ENCODE peak calls at places on chromosomes 6 and 20, in eight cellular contexts. A, J, P, S, D, L, N and B are unnamed samples.

GRCh38 chr6:113010590-113010989 is 663.5 kb downstream of the RFPL4B start:
- DNase-seq in A (no peak), J (no peak), P (no peak), S (no peak), D (no peak), L (no peak), N (no peak), B (no peak)

GRCh38 chr6:152863618-152864326 is 113.2 kb downstream of the VIP start:
- DNase-seq in A (peak; percentile 33), J (peak; percentile 53), P (peak; percentile 67), S (peak; percentile 85), D (peak; percentile 66), L (peak; percentile 65), N (no peak), B (peak; percentile 74)

GRCh38 chr20:47568019-47568418 is 66.3 kb downstream of the NCOA3 start:
- DNase-seq in A (no peak), J (peak; percentile 81), P (no peak), S (peak; percentile 95), D (no peak), L (no peak), N (no peak), B (peak; percentile 91)

GRCh38 chr6:153001767-153002612 is 519 bp downstream of the MTRF1L start:
- DNase-seq in A (no peak), J (no peak), P (peak; percentile 10), S (peak; percentile 22), D (no peak), L (no peak), N (no peak), B (no peak)

GRCh38 chr6:161273356-161273751 is 507 bp downstream of the AGPAT4 start:
- DNase-seq in A (no peak), J (no peak), P (peak; percentile 55), S (peak; percentile 75), D (peak; percentile 29), L (peak; percentile 7), N (no peak), B (peak; percentile 72)

GRCh38 chr6:36351152-36351571 is 14.5 kb upstream of the BNIP5 start:
- DNase-seq in A (peak; percentile 40), J (no peak), P (no peak), S (peak; percentile 86), D (no peak), L (no peak), N (no peak), B (peak; percentile 49)

GRCh38 chr20:50893620-50894019 is 37.6 kb downstream of the ADNP start:
- DNase-seq in A (no peak), J (no peak), P (no peak), S (no peak), D (no peak), L (no peak), N (no peak), B (no peak)

GRCh38 chr6:75098709-75099108 is 107.1 kb downstream of the COL12A1 start:
- DNase-seq in A (peak; percentile 73), J (peak; percentile 92), P (no peak), S (peak; percentile 95), D (no peak), L (peak; percentile 47), N (no peak), B (peak; percentile 97)

GRCh38 chr20:24469116-24470030 is at the start of gene SYNDIG1:
- DNase-seq in A (peak; percentile 28), J (no peak), P (no peak), S (peak; percentile 0), D (no peak), L (no peak), N (no peak), B (peak; percentile 46)
- H3K4me3 ChIP-seq in A (peak within 1 kb of the TSS; percentile 47), J (no peak within 1 kb of the TSS), P (no peak within 1 kb of the TSS), S (no peak within 1 kb of the TSS), D (no peak within 1 kb of the TSS), L (no peak within 1 kb of the TSS), N (peak within 1 kb of the TSS; percentile 34), B (peak within 1 kb of the TSS; percentile 58)

DNA sequence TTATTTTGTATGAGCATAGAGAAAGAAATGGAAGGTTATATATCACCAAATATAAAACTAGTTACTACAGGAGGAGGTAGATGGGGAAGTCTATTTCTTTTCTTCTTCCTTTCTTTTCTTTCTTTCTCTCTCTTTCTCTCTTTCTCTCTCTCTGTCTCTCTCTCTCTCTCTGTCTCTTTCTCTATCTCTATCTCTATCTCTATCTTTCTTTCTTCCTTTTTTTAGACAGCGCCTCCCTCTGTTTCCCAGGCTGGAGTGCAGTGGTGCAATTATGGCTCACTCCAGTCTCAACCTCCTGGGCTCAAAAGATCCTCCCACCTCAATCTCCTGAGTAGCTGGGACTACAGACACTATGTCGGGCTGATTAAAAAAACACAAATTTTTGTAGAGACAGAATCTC is 10.2 kb upstream of the SGK1 start:
- DNase-seq in A (no peak), J (no peak), P (no peak), S (no peak), D (no peak), L (no peak), N (no peak), B (no peak)
- TF ChIP-seq CTCF in A (no peak), J (no peak), P (no peak), S (no peak), D (no peak), L (peak; percentile 14), N (no peak), B (no peak)

GRCh38 chr6:63897459-63897858 is 261.9 kb downstream of the PHF3 start:
- DNase-seq in A (no peak), J (peak; percentile 48), P (no peak), S (peak; percentile 65), D (no peak), L (no peak), N (no peak), B (peak; percentile 39)

GRCh38 chr6:63897952-63898351 is 262.4 kb downstream of the PHF3 start:
- DNase-seq in A (no peak), J (no peak), P (no peak), S (peak; percentile 17), D (no peak), L (no peak), N (no peak), B (no peak)

GRCh38 chr6:63904844-63905243 is 269.2 kb downstream of the PHF3 start:
- DNase-seq in A (no peak), J (no peak), P (no peak), S (peak; percentile 93), D (no peak), L (no peak), N (no peak), B (peak; percentile 85)

DNA sequence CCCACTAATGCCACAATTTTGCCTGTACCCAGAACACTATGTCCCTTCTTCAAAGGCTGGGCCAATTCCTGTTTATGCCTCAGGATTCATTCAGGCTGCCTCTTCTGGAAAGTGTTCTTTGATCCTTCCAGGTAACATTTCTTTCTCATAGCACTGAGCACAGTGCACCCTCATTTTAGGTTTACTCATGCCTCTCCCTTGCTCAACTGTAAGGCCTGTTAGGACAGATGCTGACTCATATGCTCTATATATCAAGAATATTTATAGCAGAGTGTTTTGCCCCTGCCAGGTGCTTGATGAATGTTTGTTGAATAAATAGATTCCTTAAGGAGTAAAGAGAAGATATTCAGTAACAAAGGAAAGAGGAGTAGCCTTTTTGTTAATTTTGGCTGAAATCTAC is 263.9 kb downstream of the PHF3 start:
- DNase-seq in A (no peak), J (no peak), P (no peak), S (peak; percentile 26), D (no peak), L (no peak), N (no peak), B (peak; percentile 8)
- H3K4me3 ChIP-seq in A (no peak overlapping the region), J (no peak overlapping the region), P (no peak overlapping the region), S (no peak overlapping the region), D (no peak overlapping the region), L (no peak overlapping the region), N (no peak overlapping the region), B (no peak overlapping the region)

GRCh38 chr6:104003803-104004516 is 855.8 kb downstream of the HACE1 start:
- DNase-seq in A (no peak), J (no peak), P (no peak), S (no peak), D (no peak), L (no peak), N (no peak), B (no peak)
- TF ChIP-seq CTCF in A (no peak), J (no peak), P (no peak), S (peak; percentile 8), D (peak; percentile 21), L (peak; percentile 28), N (no peak), B (no peak)

GRCh38 chr6:139376604-139377218 is 2.3 kb upstream of the CITED2 start:
- DNase-seq in A (peak; percentile 49), J (no peak), P (no peak), S (peak; percentile 87), D (peak; percentile 79), L (no peak), N (no peak), B (peak; percentile 43)
- H3K4me3 ChIP-seq in A (peak overlapping the region; percentile 80), J (peak overlapping the region; percentile 96), P (no peak overlapping the region), S (no peak overlapping the region), D (peak overlapping the region; percentile 90), L (peak overlapping the region; percentile 94), N (peak overlapping the region; percentile 84), B (no peak overlapping the region)

GRCh38 chr20:13898012-13898612 is 92.3 kb downstream of the SEL1L2 start:
- DNase-seq in A (no peak), J (no peak), P (no peak), S (no peak), D (peak; percentile 15), L (peak; percentile 2), N (no peak), B (no peak)
- TF ChIP-seq CTCF in A (no peak), J (no peak), P (no peak), S (no peak), D (peak; percentile 43), L (peak; percentile 27), N (no peak), B (no peak)

GRCh38 chr20:32585011-32585518 is at the start of gene NOL4L:
- DNase-seq in A (peak; percentile 40), J (no peak), P (peak; percentile 55), S (peak; percentile 37), D (peak; percentile 61), L (no peak), N (no peak), B (no peak)
- H3K4me3 ChIP-seq in A (peak within 1 kb of the TSS; percentile 58), J (peak within 1 kb of the TSS; percentile 64), P (peak within 1 kb of the TSS; percentile 74), S (peak within 1 kb of the TSS; percentile 61), D (peak within 1 kb of the TSS; percentile 70), L (peak within 1 kb of the TSS; percentile 73), N (peak within 1 kb of the TSS; percentile 61), B (peak within 1 kb of the TSS; percentile 50)

DNA sequence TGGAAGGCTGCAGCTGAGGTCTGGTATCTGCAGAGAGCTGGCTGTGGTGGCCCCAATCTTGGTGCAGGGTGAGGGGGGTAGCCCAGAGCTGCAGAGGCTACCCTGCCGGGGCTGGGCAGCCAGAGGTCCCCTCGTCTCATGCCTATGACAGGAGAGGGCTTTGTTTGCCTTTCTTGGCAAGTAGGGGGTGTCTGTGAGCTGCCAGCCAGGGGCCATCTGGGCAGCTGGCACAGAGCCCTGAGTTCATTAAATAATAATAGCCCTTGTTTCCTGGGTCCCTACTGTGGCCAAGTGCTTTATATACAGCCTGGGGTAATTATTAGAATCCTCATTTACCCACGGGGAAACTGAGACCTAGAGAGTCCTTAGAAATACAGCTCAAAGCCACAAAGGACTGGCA is 66.6 kb downstream of the EZR start:
- DNase-seq in A (no peak), J (no peak), P (no peak), S (peak; percentile 55), D (no peak), L (no peak), N (no peak), B (no peak)
- TF ChIP-seq CTCF in A (no peak), J (peak; percentile 20), P (no peak), S (peak; percentile 19), D (no peak), L (peak; percentile 53), N (no peak), B (peak; percentile 23)